ENCODE peak calls at places on chromosome 10, in seven cellular contexts. One of them, this sample, is unnamed.

GRCh38 chr10:118737594-118738302 is 17.0 kb downstream of the CACUL1 start:
- DNase-seq in right cardiac atrium: no peak
- DNase-seq in activated CD4-positive, alpha-beta T cell treated with anti-CD3 and anti-CD28 coated beads, Interleukin-2, amount 50 U/mL, for 24 hours: no peak
- DNase-seq in head of caudate nucleus: no peak
- DNase-seq in CD8-positive, alpha-beta memory T cell: no peak
- DNase-seq in activated T-cell treated with anti-CD3 and anti-CD28 coated beads, Interleukin-2, amount 50 U/mL, for 24 hours: no peak
- DNase-seq in stimulated activated CD4-positive, alpha-beta T cell treated with anti-CD3 and anti-CD28 coated beads, TNF-alpha, amount 100 ng/mL, for 4 hours: no peak
- DNase-seq in this sample: no peak

GRCh38 chr10:7308826-7309225 is 102.0 kb downstream of the SFMBT2 start:
- DNase-seq in activated CD4-positive, alpha-beta T cell treated with anti-CD3 and anti-CD28 coated beads, Interleukin-2, amount 50 U/mL, for 24 hours: no peak
- DNase-seq in head of caudate nucleus: no peak
- DNase-seq in stimulated activated CD4-positive, alpha-beta T cell treated with anti-CD3 and anti-CD28 coated beads, TNF-alpha, amount 100 ng/mL, for 4 hours: no peak
- DNase-seq in right cardiac atrium: no peak
- DNase-seq in activated T-cell treated with anti-CD3 and anti-CD28 coated beads, Interleukin-2, amount 50 U/mL, for 24 hours: no peak
- DNase-seq in CD8-positive, alpha-beta memory T cell: no peak
- DNase-seq in this sample: no peak

GRCh38 chr10:85175635-85176034 is 847.2 kb downstream of the CCSER2 start:
- DNase-seq in activated CD4-positive, alpha-beta T cell treated with anti-CD3 and anti-CD28 coated beads, Interleukin-2, amount 50 U/mL, for 24 hours: no peak
- DNase-seq in head of caudate nucleus: no peak
- DNase-seq in activated T-cell treated with anti-CD3 and anti-CD28 coated beads, Interleukin-2, amount 50 U/mL, for 24 hours: no peak
- DNase-seq in CD8-positive, alpha-beta memory T cell: no peak
- DNase-seq in right cardiac atrium: no peak
- DNase-seq in stimulated activated CD4-positive, alpha-beta T cell treated with anti-CD3 and anti-CD28 coated beads, TNF-alpha, amount 100 ng/mL, for 4 hours: no peak
- DNase-seq in this sample: no peak

GRCh38 chr10:62199584-62199983 is 69.1 kb downstream of the RTKN2 start:
- DNase-seq in right cardiac atrium: no peak
- DNase-seq in activated T-cell treated with anti-CD3 and anti-CD28 coated beads, Interleukin-2, amount 50 U/mL, for 24 hours: no peak
- DNase-seq in CD8-positive, alpha-beta memory T cell: no peak
- DNase-seq in head of caudate nucleus: no peak
- DNase-seq in stimulated activated CD4-positive, alpha-beta T cell treated with anti-CD3 and anti-CD28 coated beads, TNF-alpha, amount 100 ng/mL, for 4 hours: no peak
- DNase-seq in activated CD4-positive, alpha-beta T cell treated with anti-CD3 and anti-CD28 coated beads, Interleukin-2, amount 50 U/mL, for 24 hours: no peak
- DNase-seq in this sample: no peak

GRCh38 chr10:58765905-58766304 is 253.2 kb downstream of the BICC1 start:
- DNase-seq in activated T-cell treated with anti-CD3 and anti-CD28 coated beads, Interleukin-2, amount 50 U/mL, for 24 hours: no peak
- DNase-seq in head of caudate nucleus: no peak
- DNase-seq in stimulated activated CD4-positive, alpha-beta T cell treated with anti-CD3 and anti-CD28 coated beads, TNF-alpha, amount 100 ng/mL, for 4 hours: no peak
- DNase-seq in right cardiac atrium: no peak
- DNase-seq in CD8-positive, alpha-beta memory T cell: no peak
- DNase-seq in activated CD4-positive, alpha-beta T cell treated with anti-CD3 and anti-CD28 coated beads, Interleukin-2, amount 50 U/mL, for 24 hours: no peak
- DNase-seq in this sample: no peak

GRCh38 chr10:44981172-44982113 is 2.8 kb upstream of the DEPP1 start:
- DNase-seq in right cardiac atrium: peak
- DNase-seq in head of caudate nucleus: no peak
- DNase-seq in activated T-cell treated with anti-CD3 and anti-CD28 coated beads, Interleukin-2, amount 50 U/mL, for 24 hours: no peak
- DNase-seq in CD8-positive, alpha-beta memory T cell: no peak
- DNase-seq in activated CD4-positive, alpha-beta T cell treated with anti-CD3 and anti-CD28 coated beads, Interleukin-2, amount 50 U/mL, for 24 hours: no peak
- DNase-seq in stimulated activated CD4-positive, alpha-beta T cell treated with anti-CD3 and anti-CD28 coated beads, TNF-alpha, amount 100 ng/mL, for 4 hours: no peak
- DNase-seq in this sample: no peak

GRCh38 chr10:93006435-93007039 is 54.1 kb upstream of the CYP26C1 start:
- DNase-seq in activated CD4-positive, alpha-beta T cell treated with anti-CD3 and anti-CD28 coated beads, Interleukin-2, amount 50 U/mL, for 24 hours: no peak
- DNase-seq in head of caudate nucleus: no peak
- DNase-seq in activated T-cell treated with anti-CD3 and anti-CD28 coated beads, Interleukin-2, amount 50 U/mL, for 24 hours: no peak
- DNase-seq in CD8-positive, alpha-beta memory T cell: no peak
- DNase-seq in right cardiac atrium: no peak
- DNase-seq in stimulated activated CD4-positive, alpha-beta T cell treated with anti-CD3 and anti-CD28 coated beads, TNF-alpha, amount 100 ng/mL, for 4 hours: no peak
- DNase-seq in this sample: no peak

GRCh38 chr10:14532473-14533251 is 201.9 kb upstream of the FRMD4A start:
- DNase-seq in stimulated activated CD4-positive, alpha-beta T cell treated with anti-CD3 and anti-CD28 coated beads, TNF-alpha, amount 100 ng/mL, for 4 hours: no peak
- DNase-seq in right cardiac atrium: no peak
- DNase-seq in activated T-cell treated with anti-CD3 and anti-CD28 coated beads, Interleukin-2, amount 50 U/mL, for 24 hours: no peak
- DNase-seq in CD8-positive, alpha-beta memory T cell: no peak
- DNase-seq in activated CD4-positive, alpha-beta T cell treated with anti-CD3 and anti-CD28 coated beads, Interleukin-2, amount 50 U/mL, for 24 hours: no peak
- DNase-seq in head of caudate nucleus: no peak
- DNase-seq in this sample: no peak

This sample was measured in effector CD4-positive, alpha-beta T cell.